ENCODE peak calls at places on chromosomes 16 and 17, in seven cellular contexts. Q, H, J, P, G, Z and A are unnamed samples.

GRCh38 chr17:77428901-77429734 is 288.3 kb downstream of the SEC14L1 start:
- DNase-seq in Z (no peak), G (no peak), P (no peak), H (no peak), Q (no peak), J (no peak), A (no peak)

GRCh38 chr17:64615025-64615677 is 47.0 kb downstream of the SMURF2 start:
- DNase-seq in Q (peak; percentile 80), Z (no peak), G (peak; percentile 57), H (peak; percentile 45), J (no peak), P (no peak), A (no peak)

GRCh38 chr17:69466905-69467630 is 52.6 kb downstream of the MAP2K6 start:
- DNase-seq in G (peak; percentile 82), Q (peak; percentile 62), J (peak; percentile 56), Z (peak; percentile 7), P (no peak), H (peak; percentile 99), A (peak; percentile 80)

GRCh38 chr17:73013299-73013698 is 79.2 kb downstream of the SLC39A11 start:
- DNase-seq in G (no peak), H (no peak), Z (peak; percentile 10), P (no peak), J (no peak), Q (no peak), A (no peak)

GRCh38 chr16:46929378-46930332 is 43.8 kb downstream of the DNAJA2 start:
- DNase-seq in J (peak; percentile 49), H (peak; percentile 71), G (peak; percentile 52), P (peak; percentile 94), Z (peak; percentile 79), Q (peak; percentile 45), A (peak; percentile 81)

GRCh38 chr17:59310263-59310920 is 21.1 kb upstream of the YPEL2 start:
- DNase-seq in P (no peak), J (no peak), Q (no peak), G (no peak), Z (no peak), H (no peak), A (no peak)

GRCh38 chr16:70743791-70744190 is 57.2 kb downstream of the VAC14 start:
- DNase-seq in G (no peak), Z (no peak), Q (no peak), J (no peak), P (no peak), H (no peak), A (no peak)

GRCh38 chr16:85570735-85571562 is 42.2 kb upstream of the GSE1 start:
- DNase-seq in H (no peak), G (no peak), J (no peak), Z (peak; percentile 42), P (no peak), Q (no peak), A (no peak)

GRCh38 chr17:38449364-38449763 is 21.1 kb downstream of the ARHGAP23 start:
- DNase-seq in H (peak; percentile 59), G (peak; percentile 49), J (no peak), Z (peak; percentile 68), P (no peak), Q (no peak), A (peak; percentile 84)

GRCh38 chr17:68344701-68345136 is 53.4 kb downstream of the ARSG start:
- DNase-seq in G (no peak), Q (no peak), J (peak; percentile 23), Z (peak; percentile 61), P (no peak), H (no peak), A (no peak)

GRCh38 chr17:72090108-72090507 is 30.7 kb upstream of the SOX9 start:
- DNase-seq in Z (no peak), G (peak; percentile 13), J (no peak), H (no peak), P (no peak), Q (no peak), A (no peak)

GRCh38 chr17:61238455-61238933 is 161.1 kb upstream of the TBX2 start:
- DNase-seq in J (no peak), P (no peak), Z (peak; percentile 50), G (no peak), H (no peak), Q (no peak), A (no peak)

GRCh38 chr17:61235821-61236197 is 163.8 kb upstream of the TBX2 start:
- DNase-seq in G (peak; percentile 67), Z (peak; percentile 94), Q (peak; percentile 84), P (no peak), H (no peak), J (no peak), A (no peak)

GRCh38 chr17:61239261-61239660 is 160.4 kb upstream of the TBX2 start:
- DNase-seq in G (no peak), Z (no peak), H (no peak), Q (peak; percentile 42), J (no peak), P (no peak), A (no peak)

GRCh38 chr17:61235001-61235820 is 164.4 kb upstream of the TBX2 start:
- DNase-seq in Q (no peak), H (peak; percentile 29), J (no peak), P (no peak), G (no peak), Z (no peak), A (no peak)

GRCh38 chr17:61237275-61237674 is 162.4 kb upstream of the TBX2 start:
- DNase-seq in Q (no peak), G (no peak), P (no peak), J (no peak), H (no peak), Z (no peak), A (no peak)
- H2BK5ac ChIP-seq in Q (no peak overlapping the region), G (no peak overlapping the region), P (no peak overlapping the region), J (no peak overlapping the region), H (no peak overlapping the region), Z (no peak overlapping the region), A (no peak overlapping the region)

DNA sequence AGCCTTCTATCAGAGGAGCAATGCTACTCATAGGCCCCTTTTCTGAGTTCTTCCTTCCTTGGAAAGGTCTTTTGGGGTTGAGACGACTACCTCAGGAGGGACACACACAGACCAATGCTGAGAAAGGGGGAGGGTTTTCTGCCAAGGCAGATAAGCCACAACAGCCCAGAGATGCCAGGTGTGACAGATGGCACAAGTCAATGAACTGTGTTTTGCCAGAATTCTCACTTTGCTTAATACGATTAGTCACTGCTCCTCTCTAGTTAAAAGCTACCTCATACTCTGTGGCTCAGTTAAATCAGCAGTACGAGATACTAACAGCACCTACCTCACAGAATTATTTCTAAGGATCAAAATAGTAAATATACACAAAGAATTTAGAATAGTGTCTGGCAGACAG is 8.0 kb downstream of the BRD7 start:
- DNase-seq in Q (no peak), J (no peak), H (peak; percentile 18), Z (no peak), G (no peak), P (no peak), A (no peak)
- H3K27ac ChIP-seq in Q (no peak overlapping the region), J (no peak overlapping the region), H (no peak overlapping the region), Z (no peak overlapping the region), G (no peak overlapping the region), P (no peak overlapping the region), A (no peak overlapping the region)

GRCh38 chr16:14576069-14576468 is 54.0 kb downstream of the PARN start:
- DNase-seq in Z (no peak), G (no peak), J (no peak), H (no peak), Q (no peak), P (no peak), A (no peak)

GRCh38 chr16:14576532-14576931 is 53.5 kb downstream of the PARN start:
- DNase-seq in J (no peak), Z (no peak), H (no peak), G (no peak), P (no peak), Q (no peak), A (no peak)

DNA sequence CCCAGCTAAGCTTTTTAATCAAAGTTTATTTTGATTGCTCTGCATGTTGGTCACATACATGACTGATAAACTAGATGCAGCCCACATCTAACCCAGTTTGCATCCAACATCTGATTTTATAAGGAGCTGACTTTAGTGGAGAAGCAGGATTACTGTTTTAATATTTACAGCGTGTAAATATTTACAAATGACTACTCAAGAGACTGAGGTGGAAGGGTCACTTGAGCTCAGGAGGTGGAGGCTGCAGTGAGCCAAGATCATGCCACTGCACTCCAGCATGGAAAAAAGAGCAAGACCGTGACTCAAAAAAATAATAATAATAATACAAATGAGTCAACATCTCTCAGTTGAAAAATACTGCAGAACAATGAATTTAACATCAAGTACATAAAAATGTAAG is 50.8 kb downstream of the PARN start:
- DNase-seq in H (no peak), P (no peak), Z (no peak), Q (no peak), G (no peak), J (no peak), A (no peak)
- H3K4me1 ChIP-seq in H (no peaks in the 10 kb centered on the region), P (no peaks in the 10 kb centered on the region), Z (no peaks in the 10 kb centered on the region), Q (no peaks in the 10 kb centered on the region), G (no peaks in the 10 kb centered on the region), J (no peaks in the 10 kb centered on the region), A (no peaks in the 10 kb centered on the region)

GRCh38 chr17:46013127-46013501 is 14.1 kb downstream of the STH start:
- DNase-seq in Q (no peak), P (no peak), Z (no peak), H (no peak), J (no peak), G (no peak), A (no peak)
- H2BK5ac ChIP-seq in Q (no peak overlapping the region), P (no peak overlapping the region), Z (no peak overlapping the region), H (no peak overlapping the region), J (no peak overlapping the region), G (no peak overlapping the region), A (no peak overlapping the region)

DNA sequence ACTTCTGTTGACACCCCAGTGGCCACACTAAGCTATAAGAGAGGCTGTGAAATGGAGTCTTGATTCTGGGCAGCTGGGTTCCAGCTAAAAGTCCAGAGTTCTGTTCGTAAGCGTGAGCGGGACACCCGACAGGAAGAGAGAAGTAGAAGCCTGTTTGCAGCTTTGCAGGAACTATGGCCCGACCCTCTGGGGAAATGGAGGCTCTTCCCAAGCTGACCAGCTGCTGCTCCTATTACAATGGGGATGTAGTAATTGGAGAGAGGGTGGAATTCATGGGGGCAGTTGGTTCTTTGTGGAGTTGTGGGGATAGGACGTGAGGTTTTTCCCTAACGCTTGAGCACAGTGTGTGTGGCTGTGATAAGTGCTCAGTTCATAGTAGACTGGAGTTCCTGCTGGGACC is 28.4 kb downstream of the UBALD1 start:
- DNase-seq in H (no peak), Z (no peak), J (no peak), Q (no peak), P (no peak), G (no peak), A (no peak)
- H3K27ac ChIP-seq in H (no peak overlapping the region), Z (no peak overlapping the region), J (no peak overlapping the region), Q (no peak overlapping the region), P (no peak overlapping the region), G (no peak overlapping the region), A (no peak overlapping the region)

DNA sequence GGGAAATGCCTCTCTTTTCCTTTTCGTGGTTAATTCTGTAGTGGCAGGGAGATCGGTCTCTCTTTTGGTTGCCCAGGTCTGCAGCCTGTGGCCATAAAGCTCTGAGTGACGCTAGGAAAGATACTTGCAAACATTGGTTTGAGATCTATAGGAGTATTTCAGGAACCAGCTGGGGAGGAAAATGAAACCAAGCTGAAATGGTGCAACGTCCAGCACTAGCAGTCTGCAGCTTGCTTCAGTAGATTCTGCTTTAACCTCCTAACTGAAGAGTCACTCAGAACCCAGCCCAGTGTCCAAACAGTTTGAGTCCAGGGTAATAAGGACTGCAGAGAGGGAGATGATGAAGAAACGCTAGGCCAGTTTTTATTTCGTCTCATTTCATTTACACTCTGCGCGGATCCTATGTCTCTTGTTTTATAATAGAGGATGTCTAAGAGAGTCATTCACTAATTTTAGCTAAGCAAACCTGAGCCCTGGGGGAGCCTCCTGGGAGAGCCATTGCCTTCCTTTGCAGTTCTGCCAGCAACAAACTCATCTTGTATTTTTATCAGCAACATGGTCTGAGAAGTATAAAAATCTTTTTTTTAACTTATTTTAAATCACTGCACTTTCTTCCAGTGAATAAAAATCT is 12.0 kb downstream of the SP2 start:
- DNase-seq in P (no peak), Q (no peak), H (no peak), J (no peak), G (no peak), Z (no peak), A (no peak)
- H3K4me1 ChIP-seq in P (no peaks in the 10 kb centered on the region), Q (peaks cover 10% of the 10 kb centered on the region), H (no peaks in the 10 kb centered on the region), J (no peaks in the 10 kb centered on the region), G (peaks cover 15% of the 10 kb centered on the region), Z (peaks cover 9% of the 10 kb centered on the region), A (no peaks in the 10 kb centered on the region)